ENCODE peak calls at places on chromosome 1, in four cellular contexts. One of them, this sample, is unnamed.

GRCh38 chr1:10796029-10796944 is at the start of gene CASZ1:
- DNase-seq in CD8-positive, alpha-beta T cell: no peak
- DNase-seq in GM13976: peak; percentile 48
- DNase-seq in stomach: peak; percentile 89
- DNase-seq in this sample: peak; percentile 91

GRCh38 chr1:185541861-185542260 is 192.3 kb upstream of the HMCN1 start:
- DNase-seq in stomach: no peak
- DNase-seq in CD8-positive, alpha-beta T cell: no peak
- DNase-seq in GM13976: no peak
- DNase-seq in this sample: no peak

GRCh38 chr1:95829581-95829980 is 595.6 kb downstream of the RWDD3 start:
- DNase-seq in stomach: no peak
- DNase-seq in CD8-positive, alpha-beta T cell: no peak
- DNase-seq in GM13976: no peak
- DNase-seq in this sample: no peak

GRCh38 chr1:38814444-38814983 is 45.1 kb downstream of the RRAGC start:
- DNase-seq in CD8-positive, alpha-beta T cell: no peak
- DNase-seq in GM13976: no peak
- DNase-seq in stomach: no peak
- DNase-seq in this sample: no peak

GRCh38 chr1:174052621-174053020 is 30.5 kb upstream of the RC3H1 start:
- DNase-seq in CD8-positive, alpha-beta T cell: no peak
- DNase-seq in GM13976: no peak
- DNase-seq in stomach: no peak
- DNase-seq in this sample: no peak

GRCh38 chr1:39081266-39082139 is 55.4 kb downstream of the NDUFS5 start:
- DNase-seq in stomach: no peak
- DNase-seq in CD8-positive, alpha-beta T cell: no peak
- DNase-seq in GM13976: peak; percentile 64
- DNase-seq in this sample: peak; percentile 55

GRCh38 chr1:214332950-214333798 is 52.2 kb downstream of the SMYD2 start:
- DNase-seq in GM13976: peak; percentile 64
- DNase-seq in stomach: peak; percentile 66
- DNase-seq in CD8-positive, alpha-beta T cell: peak; percentile 43
- DNase-seq in this sample: peak; percentile 76

GRCh38 chr1:150293433-150294253 is at the start of gene MRPS21:
- DNase-seq in GM13976: peak; percentile 93
- DNase-seq in stomach: peak; percentile 86
- DNase-seq in CD8-positive, alpha-beta T cell: peak; percentile 85
- DNase-seq in this sample: peak; percentile 80

GRCh38 chr1:98046031-98046641 is 125.3 kb upstream of the DPYD start:
- DNase-seq in CD8-positive, alpha-beta T cell: no peak
- DNase-seq in GM13976: no peak
- DNase-seq in stomach: no peak
- DNase-seq in this sample: no peak

GRCh38 chr1:42992043-42992697 is 33.5 kb upstream of the SLC2A1 start:
- DNase-seq in stomach: no peak
- DNase-seq in CD8-positive, alpha-beta T cell: no peak
- DNase-seq in GM13976: no peak
- DNase-seq in this sample: peak; percentile 56

GRCh38 chr1:8318436-8318835 is 522 bp downstream of the SLC45A1 start:
- DNase-seq in CD8-positive, alpha-beta T cell: no peak
- DNase-seq in GM13976: no peak
- DNase-seq in stomach: no peak
- DNase-seq in this sample: no peak

GRCh38 chr1:84603941-84604830 is 29.9 kb upstream of the CTBS start:
- DNase-seq in stomach: no peak
- DNase-seq in GM13976: no peak
- DNase-seq in CD8-positive, alpha-beta T cell: no peak
- DNase-seq in this sample: no peak

GRCh38 chr1:231690072-231690471 is 63.5 kb downstream of the DISC1 start:
- DNase-seq in GM13976: no peak
- DNase-seq in stomach: no peak
- DNase-seq in CD8-positive, alpha-beta T cell: no peak
- DNase-seq in this sample: no peak

GRCh38 chr1:66788231-66788939 is 12.7 kb downstream of the INSL5 start:
- DNase-seq in stomach: no peak
- DNase-seq in GM13976: peak; percentile 27
- DNase-seq in CD8-positive, alpha-beta T cell: peak; percentile 14
- DNase-seq in this sample: no peak

GRCh38 chr1:51622455-51622913 is 5.6 kb downstream of the OSBPL9 start:
- DNase-seq in GM13976: no peak
- DNase-seq in stomach: peak; percentile 35
- DNase-seq in CD8-positive, alpha-beta T cell: no peak
- DNase-seq in this sample: no peak

GRCh38 chr1:8602471-8603219 is 214.8 kb downstream of the RERE start:
- DNase-seq in stomach: no peak
- DNase-seq in GM13976: no peak
- DNase-seq in CD8-positive, alpha-beta T cell: no peak
- DNase-seq in this sample: no peak

GRCh38 chr1:63704443-63704842 is 69.4 kb upstream of the ROR1 start:
- DNase-seq in CD8-positive, alpha-beta T cell: no peak
- DNase-seq in GM13976: no peak
- DNase-seq in stomach: peak; percentile 59
- DNase-seq in this sample: no peak

GRCh38 chr1:224894915-224895314 is 34.6 kb upstream of the DNAH14 start:
- DNase-seq in stomach: no peak
- DNase-seq in GM13976: peak; percentile 7
- DNase-seq in CD8-positive, alpha-beta T cell: no peak
- DNase-seq in this sample: no peak

GRCh38 chr1:4978660-4979390 is 324.4 kb downstream of the AJAP1 start:
- DNase-seq in stomach: no peak
- DNase-seq in CD8-positive, alpha-beta T cell: no peak
- DNase-seq in GM13976: no peak
- DNase-seq in this sample: no peak

GRCh38 chr1:247825362-247825761 is 1.4 kb upstream of the OR14A16 start:
- DNase-seq in CD8-positive, alpha-beta T cell: no peak
- DNase-seq in stomach: no peak
- DNase-seq in GM13976: no peak
- DNase-seq in this sample: no peak

GRCh38 chr1:153550398-153550758 is 1.3 kb upstream of the S100A3 start:
- DNase-seq in GM13976: no peak
- DNase-seq in stomach: no peak
- DNase-seq in CD8-positive, alpha-beta T cell: no peak
- DNase-seq in this sample: no peak

GRCh38 chr1:18875107-18875795 is 15.8 kb upstream of the TAS1R2 start:
- DNase-seq in CD8-positive, alpha-beta T cell: peak; percentile 69
- DNase-seq in stomach: peak; percentile 83
- DNase-seq in GM13976: peak; percentile 89
- DNase-seq in this sample: peak; percentile 87

GRCh38 chr1:3820316-3820715 is 24.0 kb upstream of the LRRC47 start:
- DNase-seq in CD8-positive, alpha-beta T cell: no peak
- DNase-seq in GM13976: no peak
- DNase-seq in stomach: no peak
- DNase-seq in this sample: no peak

GRCh38 chr1:9234223-9235122 is at the start of gene H6PD:
- DNase-seq in GM13976: peak; percentile 99
- DNase-seq in stomach: peak; percentile 88
- DNase-seq in CD8-positive, alpha-beta T cell: peak; percentile 71
- DNase-seq in this sample: peak; percentile 78

GRCh38 chr1:202306535-202307345 is 35.0 kb downstream of the UBE2T start:
- DNase-seq in GM13976: no peak
- DNase-seq in CD8-positive, alpha-beta T cell: no peak
- DNase-seq in stomach: no peak
- DNase-seq in this sample: no peak

GRCh38 chr1:117821382-117821755 is 108.1 kb downstream of the GDAP2 start:
- DNase-seq in CD8-positive, alpha-beta T cell: no peak
- DNase-seq in stomach: no peak
- DNase-seq in GM13976: no peak
- DNase-seq in this sample: no peak

GRCh38 chr1:176539018-176539417 is 76.0 kb downstream of the PAPPA2 start:
- DNase-seq in stomach: no peak
- DNase-seq in CD8-positive, alpha-beta T cell: no peak
- DNase-seq in GM13976: no peak
- DNase-seq in this sample: no peak

GRCh38 chr1:229111703-229112319 is 159.1 kb upstream of the RAB4A start:
- DNase-seq in GM13976: no peak
- DNase-seq in stomach: no peak
- DNase-seq in CD8-positive, alpha-beta T cell: no peak
- DNase-seq in this sample: no peak

GRCh38 chr1:228029281-228029680 is 22.5 kb downstream of the WNT3A start:
- DNase-seq in CD8-positive, alpha-beta T cell: no peak
- DNase-seq in GM13976: no peak
- DNase-seq in stomach: no peak
- DNase-seq in this sample: no peak

GRCh38 chr1:190699165-190699564 is 221.5 kb upstream of the BRINP3 start:
- DNase-seq in GM13976: no peak
- DNase-seq in CD8-positive, alpha-beta T cell: no peak
- DNase-seq in stomach: no peak
- DNase-seq in this sample: no peak

GRCh38 chr1:33347650-33347992 is 26.7 kb upstream of the A3GALT2 start:
- DNase-seq in CD8-positive, alpha-beta T cell: no peak
- DNase-seq in stomach: no peak
- DNase-seq in GM13976: no peak
- DNase-seq in this sample: no peak

GRCh38 chr1:85406887-85407593 is 57.9 kb downstream of the DDAH1 start:
- DNase-seq in GM13976: no peak
- DNase-seq in CD8-positive, alpha-beta T cell: no peak
- DNase-seq in stomach: peak; percentile 39
- DNase-seq in this sample: no peak

GRCh38 chr1:202237052-202237451 is 43.5 kb downstream of the LGR6 start:
- DNase-seq in GM13976: peak; percentile 71
- DNase-seq in stomach: no peak
- DNase-seq in CD8-positive, alpha-beta T cell: no peak
- DNase-seq in this sample: no peak

GRCh38 chr1:172719694-172720138 is 60.8 kb downstream of the FASLG start:
- DNase-seq in CD8-positive, alpha-beta T cell: no peak
- DNase-seq in stomach: no peak
- DNase-seq in GM13976: peak; percentile 57
- DNase-seq in this sample: no peak

GRCh38 chr1:235545294-235545930 is 41.2 kb upstream of the B3GALNT2 start:
- DNase-seq in CD8-positive, alpha-beta T cell: no peak
- DNase-seq in GM13976: no peak
- DNase-seq in stomach: no peak
- DNase-seq in this sample: no peak

GRCh38 chr1:210072891-210073509 is 135.0 kb downstream of the SYT14 start:
- DNase-seq in CD8-positive, alpha-beta T cell: no peak
- DNase-seq in GM13976: no peak
- DNase-seq in stomach: no peak
- DNase-seq in this sample: no peak

GRCh38 chr1:61925591-61926298 is 183.5 kb downstream of the PATJ start:
- DNase-seq in stomach: no peak
- DNase-seq in CD8-positive, alpha-beta T cell: no peak
- DNase-seq in GM13976: no peak
- DNase-seq in this sample: no peak

GRCh38 chr1:164662462-164662861 is 103.5 kb downstream of the PBX1 start:
- DNase-seq in CD8-positive, alpha-beta T cell: no peak
- DNase-seq in GM13976: no peak
- DNase-seq in stomach: no peak
- DNase-seq in this sample: no peak
- TF ChIP-seq CTCF in CD8-positive, alpha-beta T cell: no peak
- TF ChIP-seq CTCF in GM13976: no peak
- TF ChIP-seq CTCF in stomach: no peak
- TF ChIP-seq CTCF in this sample: no peak

GRCh38 chr1:46601257-46602007 is 2.6 kb downstream of the MKNK1 start:
- DNase-seq in stomach: no peak
- DNase-seq in GM13976: no peak
- DNase-seq in CD8-positive, alpha-beta T cell: no peak
- DNase-seq in this sample: no peak

GRCh38 chr1:46596846-46597245 is 7.2 kb downstream of the MKNK1 start:
- DNase-seq in stomach: no peak
- DNase-seq in GM13976: no peak
- DNase-seq in CD8-positive, alpha-beta T cell: no peak
- DNase-seq in this sample: no peak

GRCh38 chr1:46603481-46603857 is 599 bp downstream of the MKNK1 start:
- DNase-seq in CD8-positive, alpha-beta T cell: no peak
- DNase-seq in stomach: no peak
- DNase-seq in GM13976: no peak
- DNase-seq in this sample: no peak

GRCh38 chr1:46596036-46596435 is 8.0 kb downstream of the MKNK1 start:
- DNase-seq in stomach: no peak
- DNase-seq in GM13976: no peak
- DNase-seq in CD8-positive, alpha-beta T cell: no peak
- DNase-seq in this sample: no peak

DNA sequence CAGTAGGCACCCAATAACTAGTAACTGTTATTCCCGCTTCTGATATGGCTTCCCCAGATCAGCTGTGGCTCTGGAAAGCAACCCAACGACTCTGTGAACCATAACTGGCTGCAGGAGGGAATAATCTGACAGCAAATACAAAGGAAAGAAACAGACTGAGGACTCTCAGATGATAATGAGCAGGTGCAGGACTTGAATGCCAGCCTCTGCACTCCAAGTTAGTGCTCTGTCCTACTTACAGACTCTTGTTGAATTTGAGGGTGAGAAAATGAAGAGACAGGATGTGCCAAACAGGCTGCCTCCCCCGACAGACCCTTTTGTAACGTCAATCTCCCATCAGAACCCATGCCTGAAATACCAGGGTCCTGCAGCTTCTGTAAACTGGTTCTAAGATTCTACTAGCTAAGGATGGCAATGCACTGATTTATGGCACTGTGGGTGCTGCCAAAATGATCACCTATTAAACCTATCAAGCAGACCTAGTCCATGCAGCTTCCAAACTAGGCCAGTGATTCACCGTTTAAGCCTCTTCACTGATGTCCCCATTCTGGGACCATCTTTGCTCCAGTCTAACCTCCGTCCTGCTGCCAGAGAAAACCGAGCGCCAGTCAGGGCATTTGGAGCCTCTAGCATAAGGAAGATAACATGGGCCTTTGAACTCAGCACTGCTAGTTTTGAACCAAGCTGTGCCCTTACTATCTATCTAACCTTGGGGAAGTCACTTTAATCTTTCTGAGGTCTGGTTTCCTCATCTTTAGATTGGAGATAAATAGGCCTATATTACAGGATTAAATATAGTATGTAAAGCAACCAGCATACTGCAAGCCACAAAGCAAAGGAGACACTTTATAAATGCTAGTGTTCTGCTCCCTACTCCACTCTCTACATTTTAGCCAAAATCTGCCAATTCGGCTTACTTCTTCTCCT is 4.8 kb downstream of the MKNK1 start:
- DNase-seq in stomach: no peak
- DNase-seq in CD8-positive, alpha-beta T cell: no peak
- DNase-seq in GM13976: no peak
- DNase-seq in this sample: no peak
- TF ChIP-seq CTCF in stomach: no peak
- TF ChIP-seq CTCF in CD8-positive, alpha-beta T cell: no peak
- TF ChIP-seq CTCF in GM13976: no peak
- TF ChIP-seq CTCF in this sample: no peak

GRCh38 chr1:75492011-75492410 is 118.9 kb downstream of the SLC44A5 start:
- DNase-seq in CD8-positive, alpha-beta T cell: no peak
- DNase-seq in stomach: no peak
- DNase-seq in GM13976: no peak
- DNase-seq in this sample: no peak
- TF ChIP-seq CTCF in CD8-positive, alpha-beta T cell: no peak
- TF ChIP-seq CTCF in stomach: no peak
- TF ChIP-seq CTCF in GM13976: no peak
- TF ChIP-seq CTCF in this sample: no peak

DNA sequence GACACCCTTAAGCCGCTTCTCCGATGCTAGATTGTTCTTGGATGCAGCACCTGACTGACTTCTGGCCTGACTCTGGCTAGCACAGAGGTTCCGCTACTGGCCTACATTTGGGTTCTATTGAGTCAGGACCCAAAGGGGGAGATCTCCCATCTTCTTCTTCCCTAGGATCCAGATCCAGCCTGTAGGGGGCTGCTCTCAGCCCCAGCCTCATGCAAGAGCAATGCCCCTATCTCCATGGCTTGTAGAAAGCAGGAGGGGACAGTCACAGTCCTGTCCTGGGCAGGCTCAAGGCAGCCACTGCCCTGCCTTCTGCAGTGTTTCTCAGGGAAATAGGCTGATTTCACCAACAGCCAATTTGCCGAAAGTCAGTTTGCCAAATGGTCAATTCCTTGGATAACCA is 6.3 kb upstream of the ADAR start:
- DNase-seq in stomach: no peak
- DNase-seq in GM13976: no peak
- DNase-seq in CD8-positive, alpha-beta T cell: no peak
- DNase-seq in this sample: no peak
- TF ChIP-seq CTCF in stomach: no peak
- TF ChIP-seq CTCF in GM13976: no peak
- TF ChIP-seq CTCF in CD8-positive, alpha-beta T cell: no peak
- TF ChIP-seq CTCF in this sample: no peak

This sample was measured in mesothelial cell of epicardium.